ENCODE peak calls at places on chromosomes 11 and 22, in eight cellular contexts. K, Z, I, L, P, N, A and M are unnamed samples.

GRCh38 chr11:88421530-88421929 is 84.0 kb upstream of the CTSC start:
- DNase-seq in K (no peak), Z (no peak), I (peak), L (peak), P (no peak), N (no peak), A (no peak), M (no peak)

GRCh38 chr22:49643998-49644397 is 183.7 kb downstream of the BRD1 start:
- DNase-seq in K (no peak), Z (no peak), I (no peak), L (no peak), P (no peak), N (no peak), A (no peak), M (no peak)

GRCh38 chr11:8779732-8780131 is 97.1 kb downstream of the RPL27A start:
- DNase-seq in K (no peak), Z (no peak), I (no peak), L (no peak), P (no peak), N (no peak), A (no peak), M (no peak)

GRCh38 chr11:117643606-117644300 is 153.3 kb downstream of the DSCAML1 start:
- DNase-seq in K (no peak), Z (no peak), I (no peak), L (no peak), P (no peak), N (no peak), A (peak), M (no peak)

GRCh38 chr11:117941163-117941707 is 12.0 kb upstream of the TMPRSS13 start:
- DNase-seq in K (no peak), Z (no peak), I (no peak), L (no peak), P (no peak), N (no peak), A (no peak), M (no peak)

GRCh38 chr22:41913842-41914534 is 886 bp downstream of the SHISA8 start:
- DNase-seq in K (no peak), Z (no peak), I (no peak), L (no peak), P (no peak), N (no peak), A (peak), M (no peak)

GRCh38 chr11:111707039-111707690 is 59.0 kb downstream of the PPP2R1B start:
- DNase-seq in K (peak), Z (no peak), I (peak), L (no peak), P (peak), N (peak), A (no peak), M (no peak)

GRCh38 chr11:132300283-132300682 is 929.9 kb downstream of the NTM start:
- DNase-seq in K (no peak), Z (no peak), I (no peak), L (no peak), P (no peak), N (no peak), A (peak), M (no peak)

GRCh38 chr11:128772814-128773213 is 78.9 kb downstream of the FLI1 start:
- DNase-seq in K (no peak), Z (no peak), I (no peak), L (peak), P (peak), N (peak), A (no peak), M (no peak)

GRCh38 chr11:105862736-105863367 is 159.2 kb downstream of the MSANTD4 start:
- DNase-seq in K (peak), Z (peak), I (peak), L (no peak), P (no peak), N (peak), A (peak), M (peak)